ENCODE peak calls at places on chromosomes 5 and 9, in four cellular contexts. D is K562, Q is WTC11, L is GM12878. F is an unnamed sample.
A peak's percentile ranks its signal among the peaks of the same experiment; 100 is the strongest.

GRCh38 chr5:113378960-113379541 is 55.7 kb downstream of the TSSK1B start:
- DNase-seq in D (peak; percentile 42), Q (peak; percentile 76), L (peak; percentile 9), F (peak; percentile 47)

GRCh38 chr5:93421498-93421897 is 159.5 kb downstream of the NR2F1-AS1 start:
- DNase-seq in D (no peak), Q (peak; percentile 59), L (no peak), F (no peak)

GRCh38 chr5:128613757-128614156 is 75.7 kb upstream of the FBN2 start:
- DNase-seq in D (no peak), Q (no peak), L (no peak), F (no peak)

GRCh38 chr5:172798422-172799215 is 27.6 kb upstream of the DUSP1 start:
- DNase-seq in D (no peak), Q (no peak), L (no peak), F (no peak)

GRCh38 chr9:80177949-80178480 is 606.2 kb downstream of the TLE4 start:
- DNase-seq in D (no peak), Q (no peak), L (no peak), F (no peak)

GRCh38 chr9:129289131-129289731 is 111.2 kb upstream of the IER5L start:
- DNase-seq in D (no peak), Q (no peak), L (no peak), F (no peak)

GRCh38 chr5:129807162-129807814 is 59.4 kb downstream of the MINAR2 start:
- DNase-seq in D (no peak), Q (no peak), L (no peak), F (no peak)

GRCh38 chr9:94905606-94906005 is 179.1 kb downstream of the AOPEP start:
- DNase-seq in D (no peak), Q (no peak), L (no peak), F (no peak)

GRCh38 chr9:136231478-136232297 is 13.9 kb downstream of the QSOX2 start:
- DNase-seq in D (peak; percentile 65), Q (no peak), L (no peak), F (no peak)

GRCh38 chr9:71668717-71669116 is 99.6 kb downstream of the CEMIP2 start:
- DNase-seq in D (no peak), Q (no peak), L (no peak), F (no peak)

GRCh38 chr9:16680965-16681658 is 189.4 kb downstream of the BNC2 start:
- DNase-seq in D (no peak), Q (no peak), L (no peak), F (no peak)

GRCh38 chr9:72509635-72510034 is 11.8 kb upstream of the TMC1 start:
- DNase-seq in D (no peak), Q (no peak), L (peak; percentile 51), F (no peak)

GRCh38 chr9:13815001-13815400 is 498.9 kb downstream of the NFIB start:
- DNase-seq in D (no peak), Q (no peak), L (no peak), F (no peak)

GRCh38 chr5:142296914-142297417 is 27.9 kb downstream of the SPRY4 start:
- DNase-seq in D (no peak), Q (no peak), L (no peak), F (peak; percentile 77)

GRCh38 chr5:10632110-10632903 is 68.4 kb downstream of the ANKRD33B start:
- DNase-seq in D (no peak), Q (no peak), L (peak; percentile 92), F (no peak)

GRCh38 chr9:133661846-133662636 is 25.9 kb downstream of the DBH start:
- DNase-seq in D (no peak), Q (no peak), L (no peak), F (no peak)

GRCh38 chr9:17829812-17830385 is 251.0 kb downstream of the SH3GL2 start:
- DNase-seq in D (no peak), Q (no peak), L (no peak), F (no peak)

GRCh38 chr9:35611230-35611797 is 6.3 kb downstream of the TESK1 start:
- DNase-seq in D (peak; percentile 39), Q (peak; percentile 63), L (no peak), F (peak; percentile 17)

GRCh38 chr9:135792268-135793128 is 90.5 kb downstream of the KCNT1 start:
- DNase-seq in D (peak; percentile 66), Q (no peak), L (no peak), F (peak; percentile 10)

GRCh38 chr5:77168187-77168883 is 42.1 kb upstream of the PDE8B start:
- DNase-seq in D (no peak), Q (no peak), L (no peak), F (no peak)

GRCh38 chr9:2691626-2692025 is 25.7 kb upstream of the KCNV2 start:
- DNase-seq in D (no peak), Q (no peak), L (no peak), F (no peak)

GRCh38 chr5:118692811-118693342 is 295.5 kb downstream of the DTWD2 start:
- DNase-seq in D (no peak), Q (peak; percentile 25), L (no peak), F (no peak)

GRCh38 chr9:114776683-114777399 is 29.0 kb downstream of the TNFSF15 start:
- DNase-seq in D (no peak), Q (no peak), L (no peak), F (no peak)

GRCh38 chr5:129118405-129118804 is 23.9 kb downstream of the ISOC1 start:
- DNase-seq in D (no peak), Q (no peak), L (no peak), F (no peak)

GRCh38 chr5:157930710-157931109 is 71.8 kb upstream of the CLINT1 start:
- DNase-seq in D (no peak), Q (no peak), L (no peak), F (no peak)

GRCh38 chr9:131833906-131834305 is 94.0 kb upstream of the RAPGEF1 start:
- DNase-seq in D (no peak), Q (no peak), L (no peak), F (no peak)

GRCh38 chr5:163504091-163504931 is 1.1 kb upstream of the MAT2B start:
- DNase-seq in D (peak; percentile 37), Q (no peak), L (no peak), F (peak; percentile 27)

GRCh38 chr5:39015743-39016586 is 58.2 kb downstream of the RICTOR start:
- DNase-seq in D (no peak), Q (no peak), L (no peak), F (peak; percentile 14)

GRCh38 chr5:136399512-136399911 is 34.2 kb upstream of the TRPC7 start:
- DNase-seq in D (no peak), Q (no peak), L (no peak), F (no peak)

GRCh38 chr5:15791859-15792258 is 291.9 kb downstream of the FBXL7 start:
- DNase-seq in D (no peak), Q (no peak), L (no peak), F (no peak)
- TF ChIP-seq NR2C2 in D (no peak), Q (no peak), L (no peak), F (no peak)

DNA sequence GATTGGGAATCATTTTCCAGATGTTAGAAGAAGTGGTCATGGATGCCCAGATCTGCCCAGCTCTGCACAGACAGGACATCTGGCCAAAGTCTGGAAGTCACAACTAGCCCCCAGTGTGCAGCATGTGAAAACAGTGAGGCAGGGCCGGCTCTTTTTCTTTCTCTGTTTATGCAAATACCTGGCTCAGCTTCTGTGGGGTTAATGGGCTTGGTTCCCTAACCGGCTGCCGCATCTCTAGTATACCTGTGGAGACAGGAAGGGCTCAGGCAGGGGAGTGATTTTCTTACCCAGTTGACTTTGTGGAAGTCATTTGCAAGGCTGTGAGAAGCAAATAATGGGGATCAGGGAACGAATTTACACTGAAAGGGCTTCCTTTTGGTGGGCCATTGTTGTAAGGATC is 254.8 kb upstream of the PANK3 start:
- DNase-seq in D (no peak), Q (peak; percentile 56), L (no peak), F (no peak)
- TF ChIP-seq NR2C2 in D (no peak), Q (no peak), L (no peak), F (no peak)

DNA sequence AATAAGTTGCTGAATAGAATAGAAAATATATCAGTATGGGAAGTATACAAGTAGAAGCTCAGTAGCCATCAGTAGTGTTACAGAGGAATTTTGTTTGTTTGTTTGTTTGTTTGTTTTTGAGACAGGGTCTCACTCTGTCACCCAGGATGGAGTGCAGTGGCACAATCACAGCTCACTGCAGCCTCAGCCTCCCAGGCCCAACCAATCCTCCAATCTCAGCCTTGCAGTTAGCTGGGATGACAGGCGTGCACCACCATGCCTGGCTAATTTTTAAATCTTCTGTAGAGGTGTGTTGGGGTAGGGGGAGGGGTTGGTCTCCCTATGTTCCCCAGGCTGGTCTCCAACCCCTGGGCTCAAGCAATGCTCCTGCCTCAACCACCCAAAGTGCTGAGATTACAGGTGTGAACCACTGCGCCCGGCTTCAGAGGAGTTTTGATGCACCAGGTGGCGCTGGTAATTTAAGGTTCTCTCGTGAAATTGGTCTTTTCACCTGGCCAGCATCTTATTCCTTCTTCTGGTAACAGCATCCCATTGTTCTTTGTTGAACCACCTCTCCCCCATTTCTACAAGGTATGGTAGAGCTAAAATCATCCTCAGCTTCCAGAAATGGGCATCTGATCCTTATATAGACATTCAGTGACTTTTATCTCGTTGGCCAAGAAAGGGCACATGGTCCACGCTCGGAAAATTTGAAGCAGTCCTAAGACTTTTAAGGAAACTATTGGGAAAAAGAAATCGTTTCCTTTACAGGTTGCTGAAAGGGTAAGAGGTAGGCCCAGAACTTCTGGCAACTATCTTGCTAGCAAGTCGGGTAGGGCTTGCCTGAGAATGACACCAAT is 157.1 kb downstream of the ARRDC3 start:
- DNase-seq in D (no peak), Q (peak; percentile 74), L (peak; percentile 8), F (peak; percentile 24)
- TF ChIP-seq NR2C2 in D (no peak), Q (no peak), L (no peak), F (no peak)

GRCh38 chr9:123419091-123419490 is 63.1 kb downstream of the CRB2 start:
- DNase-seq in D (no peak), Q (no peak), L (no peak), F (no peak)

GRCh38 chr9:123417289-123418051 is 61.5 kb downstream of the CRB2 start:
- DNase-seq in D (no peak), Q (no peak), L (no peak), F (no peak)

GRCh38 chr9:123419721-123420559 is 63.9 kb downstream of the CRB2 start:
- DNase-seq in D (no peak), Q (no peak), L (no peak), F (no peak)

GRCh38 chr9:123418052-123418430 is 62.0 kb downstream of the CRB2 start:
- DNase-seq in D (no peak), Q (no peak), L (no peak), F (no peak)

GRCh38 chr9:123418506-123418905 is 62.5 kb downstream of the CRB2 start:
- DNase-seq in D (no peak), Q (no peak), L (no peak), F (no peak)
- TF ChIP-seq NR2C2 in D (no peak), Q (no peak), L (no peak), F (no peak)

GRCh38 chr5:82222597-82223574 is 55.3 kb downstream of the RPS23 start:
- DNase-seq in D (no peak), Q (no peak), L (no peak), F (no peak)
- TF ChIP-seq NR2C2 in D (no peak), Q (no peak), L (no peak), F (no peak)

DNA sequence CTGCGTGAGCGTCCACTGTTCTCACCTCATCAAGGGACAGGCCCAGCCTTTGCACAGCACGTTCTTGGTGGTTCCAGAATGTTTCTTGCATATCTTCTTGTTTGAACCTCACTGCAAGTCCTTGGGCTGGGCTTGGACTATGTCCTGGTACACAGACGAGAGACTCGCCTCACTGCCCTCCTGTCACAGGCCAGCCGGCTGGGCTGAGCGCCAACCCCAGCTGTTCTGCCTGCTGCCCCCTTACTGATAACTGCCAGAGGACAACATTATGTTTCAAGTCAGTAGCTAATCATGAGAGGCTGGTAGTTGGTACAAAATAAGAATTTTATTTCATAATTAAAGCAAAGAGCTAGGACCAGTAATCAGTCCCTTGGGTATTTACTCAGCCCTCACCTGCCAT is 52.8 kb upstream of the LRRTM2 start:
- DNase-seq in D (no peak), Q (no peak), L (no peak), F (peak; percentile 32)
- TF ChIP-seq NR2C2 in D (no peak), Q (no peak), L (no peak), F (no peak)

GRCh38 chr9:83231039-83231438 is 168.1 kb upstream of the RASEF start:
- DNase-seq in D (no peak), Q (no peak), L (no peak), F (peak; percentile 53)
- TF ChIP-seq NR2C2 in D (no peak), Q (no peak), L (no peak), F (no peak)